ENCODE peak calls at places on chromosomes 3 and 15, in seven cellular contexts. One of them, this sample, is unnamed.

GRCh38 chr3:184335291-184335660 is 2.1 kb upstream of the FAM131A start:
- DNase-seq in astrocyte: no peak
- DNase-seq in GM23248: peak; percentile 42
- DNase-seq in neuronal stem cell: no peak
- DNase-seq in fibroblast of lung: no peak
- DNase-seq in IMR-90: no peak
- DNase-seq in neural progenitor cell: no peak
- DNase-seq in this sample: no peak

GRCh38 chr15:25060472-25060803 is 105.7 kb downstream of the SNRPN start:
- DNase-seq in astrocyte: no peak
- DNase-seq in GM23248: no peak
- DNase-seq in neuronal stem cell: no peak
- DNase-seq in fibroblast of lung: no peak
- DNase-seq in IMR-90: no peak
- DNase-seq in neural progenitor cell: no peak
- DNase-seq in this sample: peak; percentile 0

GRCh38 chr15:68399096-68400065 is 32.6 kb downstream of the ITGA11 start:
- DNase-seq in astrocyte: peak; percentile 42
- DNase-seq in GM23248: no peak
- DNase-seq in neuronal stem cell: no peak
- DNase-seq in fibroblast of lung: no peak
- DNase-seq in IMR-90: no peak
- DNase-seq in neural progenitor cell: no peak
- DNase-seq in this sample: no peak

GRCh38 chr3:172522871-172523818 is at the start of gene TNFSF10:
- DNase-seq in astrocyte: peak; percentile 21
- DNase-seq in GM23248: peak; percentile 47
- DNase-seq in neuronal stem cell: no peak
- DNase-seq in fibroblast of lung: no peak
- DNase-seq in IMR-90: peak; percentile 22
- DNase-seq in neural progenitor cell: peak; percentile 12
- DNase-seq in this sample: peak; percentile 86

GRCh38 chr3:31093608-31093990 is 199.1 kb upstream of the GADL1 start:
- DNase-seq in astrocyte: no peak
- DNase-seq in GM23248: peak; percentile 20
- DNase-seq in neuronal stem cell: no peak
- DNase-seq in fibroblast of lung: no peak
- DNase-seq in IMR-90: no peak
- DNase-seq in neural progenitor cell: no peak
- DNase-seq in this sample: no peak

GRCh38 chr3:55661141-55661540 is 174.0 kb upstream of the WNT5A start:
- DNase-seq in astrocyte: no peak
- DNase-seq in GM23248: no peak
- DNase-seq in neuronal stem cell: no peak
- DNase-seq in fibroblast of lung: no peak
- DNase-seq in IMR-90: no peak
- DNase-seq in neural progenitor cell: no peak
- DNase-seq in this sample: no peak

GRCh38 chr3:68935778-68936177 is 3.4 kb upstream of the TAFA4 start:
- DNase-seq in astrocyte: no peak
- DNase-seq in GM23248: no peak
- DNase-seq in neuronal stem cell: no peak
- DNase-seq in fibroblast of lung: no peak
- DNase-seq in IMR-90: no peak
- DNase-seq in neural progenitor cell: no peak
- DNase-seq in this sample: no peak

GRCh38 chr15:100849021-100849831 is 30.4 kb upstream of the ALDH1A3 start:
- DNase-seq in astrocyte: peak; percentile 46
- DNase-seq in GM23248: peak; percentile 79
- DNase-seq in neuronal stem cell: no peak
- DNase-seq in fibroblast of lung: peak; percentile 35
- DNase-seq in IMR-90: peak; percentile 41
- DNase-seq in neural progenitor cell: no peak
- DNase-seq in this sample: no peak

GRCh38 chr3:191329654-191330308 is 545 bp downstream of the UTS2B start:
- DNase-seq in astrocyte: peak; percentile 63
- DNase-seq in GM23248: peak; percentile 74
- DNase-seq in neuronal stem cell: peak; percentile 47
- DNase-seq in fibroblast of lung: peak; percentile 74
- DNase-seq in IMR-90: peak; percentile 71
- DNase-seq in neural progenitor cell: peak; percentile 61
- DNase-seq in this sample: no peak

GRCh38 chr3:156148946-156149348 is 28.6 kb downstream of the KCNAB1 start:
- DNase-seq in astrocyte: peak; percentile 66
- DNase-seq in GM23248: no peak
- DNase-seq in neuronal stem cell: no peak
- DNase-seq in fibroblast of lung: peak; percentile 21
- DNase-seq in IMR-90: peak; percentile 19
- DNase-seq in neural progenitor cell: no peak
- DNase-seq in this sample: no peak

GRCh38 chr3:145678401-145678800 is 482.6 kb downstream of the PLOD2 start:
- DNase-seq in astrocyte: no peak
- DNase-seq in GM23248: peak; percentile 23
- DNase-seq in neuronal stem cell: no peak
- DNase-seq in fibroblast of lung: peak; percentile 58
- DNase-seq in IMR-90: no peak
- DNase-seq in neural progenitor cell: no peak
- DNase-seq in this sample: no peak

DNA sequence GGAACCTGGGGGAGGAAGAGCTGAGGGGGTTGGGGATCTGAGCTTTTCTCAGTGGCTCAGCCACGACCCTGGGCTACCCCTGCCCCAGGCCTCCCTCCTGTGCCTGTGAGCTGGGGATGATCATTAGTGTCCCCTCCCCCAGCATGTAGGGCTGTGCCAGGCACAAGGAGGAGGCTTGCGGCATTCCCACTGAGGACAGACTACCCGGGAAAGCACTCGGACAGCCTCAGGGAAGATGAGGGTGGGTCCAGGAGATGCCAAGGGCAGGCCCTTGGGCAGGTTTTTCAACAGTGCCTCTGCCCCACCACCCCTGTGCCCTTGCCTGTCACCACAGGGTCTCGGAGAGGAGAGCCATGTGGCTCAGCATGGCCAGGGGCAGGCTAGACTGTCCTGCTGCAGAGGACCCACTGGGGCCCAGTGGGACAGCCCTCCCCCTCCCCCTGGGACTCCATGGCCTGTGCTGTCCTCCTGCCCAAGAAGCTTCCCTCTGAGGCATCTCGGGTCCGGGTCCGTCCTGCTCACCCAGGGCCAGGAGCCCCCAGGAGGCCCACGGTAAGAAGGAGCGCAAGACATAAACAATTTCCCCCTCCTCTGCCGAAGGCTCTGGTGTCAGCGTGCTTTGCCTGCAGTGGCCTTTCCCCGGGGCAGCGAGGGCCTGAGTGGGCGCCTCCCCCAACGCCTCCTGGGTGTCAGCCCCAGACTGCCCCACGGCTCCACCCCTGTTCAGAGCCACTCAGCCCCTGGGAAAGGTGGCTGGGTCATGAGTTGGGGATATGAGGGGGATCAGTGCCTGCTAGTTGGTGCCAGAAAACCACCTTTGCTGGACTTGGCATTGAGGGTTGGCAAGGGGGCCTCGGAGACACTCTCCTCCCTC is 192.5 kb downstream of the GOLGA6L6 start:
- DNase-seq in astrocyte: no peak
- DNase-seq in GM23248: no peak
- DNase-seq in neuronal stem cell: no peak
- DNase-seq in fibroblast of lung: no peak
- DNase-seq in IMR-90: no peak
- DNase-seq in neural progenitor cell: no peak
- DNase-seq in this sample: no peak
- H3K9me3 ChIP-seq in astrocyte: peaks cover 72% of the 10 kb centered on the region
- H3K9me3 ChIP-seq in GM23248: no peaks in the 10 kb centered on the region
- H3K9me3 ChIP-seq in neuronal stem cell: peaks cover 41% of the 10 kb centered on the region
- H3K9me3 ChIP-seq in fibroblast of lung: peaks cover 25% of the 10 kb centered on the region
- H3K9me3 ChIP-seq in IMR-90: peaks cover 86% of the 10 kb centered on the region
- H3K9me3 ChIP-seq in neural progenitor cell: peaks cover 79% of the 10 kb centered on the region
- H3K9me3 ChIP-seq in this sample: no peaks in the 10 kb centered on the region

GRCh38 chr15:64907991-64908390 is 3.7 kb upstream of the ANKDD1A start:
- DNase-seq in astrocyte: no peak
- DNase-seq in GM23248: no peak
- DNase-seq in neuronal stem cell: no peak
- DNase-seq in fibroblast of lung: no peak
- DNase-seq in IMR-90: no peak
- DNase-seq in neural progenitor cell: no peak
- DNase-seq in this sample: no peak

GRCh38 chr15:64912926-64913325 is 1.2 kb downstream of the ANKDD1A start:
- DNase-seq in astrocyte: no peak
- DNase-seq in GM23248: no peak
- DNase-seq in neuronal stem cell: no peak
- DNase-seq in fibroblast of lung: no peak
- DNase-seq in IMR-90: no peak
- DNase-seq in neural progenitor cell: no peak
- DNase-seq in this sample: no peak

GRCh38 chr15:64912379-64912778 is 677 bp downstream of the ANKDD1A start:
- DNase-seq in astrocyte: no peak
- DNase-seq in GM23248: no peak
- DNase-seq in neuronal stem cell: no peak
- DNase-seq in fibroblast of lung: no peak
- DNase-seq in IMR-90: no peak
- DNase-seq in neural progenitor cell: peak; percentile 17
- DNase-seq in this sample: no peak

GRCh38 chr15:64909546-64909945 is 2.2 kb upstream of the ANKDD1A start:
- DNase-seq in astrocyte: no peak
- DNase-seq in GM23248: no peak
- DNase-seq in neuronal stem cell: no peak
- DNase-seq in fibroblast of lung: no peak
- DNase-seq in IMR-90: no peak
- DNase-seq in neural progenitor cell: no peak
- DNase-seq in this sample: no peak

DNA sequence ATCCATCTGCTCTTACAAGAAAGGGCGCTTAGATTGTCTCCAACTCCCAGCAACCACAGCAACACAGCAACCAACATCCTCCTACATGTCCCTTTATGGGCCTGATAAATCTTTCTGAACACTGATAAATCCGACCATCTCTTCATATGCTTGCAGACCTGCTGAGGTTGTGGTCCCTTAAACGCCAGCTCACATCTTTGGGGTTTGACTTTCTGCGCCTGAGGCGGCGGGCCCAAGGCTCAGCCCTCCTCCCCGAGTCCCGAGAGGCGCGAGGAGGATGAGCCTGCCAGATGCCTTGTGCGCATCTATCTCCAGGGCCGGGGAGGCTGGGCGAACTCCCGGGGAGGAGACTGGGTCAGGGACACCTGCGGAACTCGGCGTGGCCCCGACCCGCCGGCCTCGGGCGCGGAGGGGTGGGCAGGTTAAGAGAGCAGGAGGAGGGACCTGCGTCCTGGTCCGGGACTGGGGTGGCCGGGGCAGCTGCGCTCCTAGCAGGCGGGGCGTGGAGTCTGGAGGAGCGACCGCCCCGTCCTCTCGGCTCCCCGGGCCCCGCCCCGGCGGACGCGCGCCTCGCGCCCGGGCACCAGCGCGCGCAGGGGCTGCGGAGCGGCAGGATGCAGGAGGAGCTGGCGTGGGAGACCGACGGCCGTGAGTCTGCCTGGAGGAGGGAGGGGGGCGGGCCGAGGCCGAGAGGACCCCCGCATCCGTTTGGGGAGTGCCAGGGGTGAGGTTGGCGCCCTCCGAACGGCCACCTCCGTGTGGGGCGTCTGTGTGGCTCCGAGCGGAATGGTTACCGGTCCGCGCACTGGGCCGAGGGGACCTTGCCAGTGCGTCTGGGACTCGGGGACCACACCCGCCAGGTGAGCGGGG is at the start of gene ANKDD1A:
- DNase-seq in astrocyte: no peak
- DNase-seq in GM23248: peak; percentile 75
- DNase-seq in neuronal stem cell: peak; percentile 64
- DNase-seq in fibroblast of lung: peak; percentile 28
- DNase-seq in IMR-90: peak; percentile 27
- DNase-seq in neural progenitor cell: peak; percentile 91
- DNase-seq in this sample: peak; percentile 73
- H3K9ac ChIP-seq in astrocyte: peak within 1 kb of the TSS; percentile 56
- H3K9ac ChIP-seq in GM23248: peak within 1 kb of the TSS; percentile 36
- H3K9ac ChIP-seq in neuronal stem cell: peak within 1 kb of the TSS; percentile 89
- H3K9ac ChIP-seq in fibroblast of lung: no peak within 1 kb of the TSS
- H3K9ac ChIP-seq in IMR-90: peak within 1 kb of the TSS; percentile 61
- H3K9ac ChIP-seq in neural progenitor cell: no peak within 1 kb of the TSS
- H3K9ac ChIP-seq in this sample: peak within 1 kb of the TSS; percentile 54

GRCh38 chr3:170267793-170268192 is 45.6 kb downstream of the PRKCI start:
- DNase-seq in astrocyte: no peak
- DNase-seq in GM23248: no peak
- DNase-seq in neuronal stem cell: no peak
- DNase-seq in fibroblast of lung: no peak
- DNase-seq in IMR-90: no peak
- DNase-seq in neural progenitor cell: no peak
- DNase-seq in this sample: no peak

GRCh38 chr3:170275832-170276231 is 53.6 kb downstream of the PRKCI start:
- DNase-seq in astrocyte: no peak
- DNase-seq in GM23248: no peak
- DNase-seq in neuronal stem cell: no peak
- DNase-seq in fibroblast of lung: no peak
- DNase-seq in IMR-90: no peak
- DNase-seq in neural progenitor cell: no peak
- DNase-seq in this sample: no peak

GRCh38 chr3:170274641-170275040 is 52.4 kb downstream of the PRKCI start:
- DNase-seq in astrocyte: peak; percentile 2
- DNase-seq in GM23248: no peak
- DNase-seq in neuronal stem cell: no peak
- DNase-seq in fibroblast of lung: no peak
- DNase-seq in IMR-90: peak; percentile 66
- DNase-seq in neural progenitor cell: no peak
- DNase-seq in this sample: no peak

GRCh38 chr3:170270282-170270891 is 48.2 kb downstream of the PRKCI start:
- DNase-seq in astrocyte: no peak
- DNase-seq in GM23248: no peak
- DNase-seq in neuronal stem cell: no peak
- DNase-seq in fibroblast of lung: no peak
- DNase-seq in IMR-90: no peak
- DNase-seq in neural progenitor cell: no peak
- DNase-seq in this sample: no peak
- H3K4me3 ChIP-seq in astrocyte: no peak overlapping the region
- H3K4me3 ChIP-seq in GM23248: no peak overlapping the region
- H3K4me3 ChIP-seq in neuronal stem cell: no peak overlapping the region
- H3K4me3 ChIP-seq in fibroblast of lung: no peak overlapping the region
- H3K4me3 ChIP-seq in IMR-90: no peak overlapping the region
- H3K4me3 ChIP-seq in neural progenitor cell: no peak overlapping the region
- H3K4me3 ChIP-seq in this sample: no peak overlapping the region

GRCh38 chr15:87902772-87903388 is 353.7 kb downstream of the NTRK3 start:
- DNase-seq in astrocyte: no peak
- DNase-seq in GM23248: peak; percentile 2
- DNase-seq in neuronal stem cell: no peak
- DNase-seq in fibroblast of lung: no peak
- DNase-seq in IMR-90: no peak
- DNase-seq in neural progenitor cell: no peak
- DNase-seq in this sample: no peak
- H3K9me3 ChIP-seq in astrocyte: no peaks in the 10 kb centered on the region
- H3K9me3 ChIP-seq in GM23248: no peaks in the 10 kb centered on the region
- H3K9me3 ChIP-seq in neuronal stem cell: no peaks in the 10 kb centered on the region
- H3K9me3 ChIP-seq in fibroblast of lung: no peaks in the 10 kb centered on the region
- H3K9me3 ChIP-seq in IMR-90: no peaks in the 10 kb centered on the region
- H3K9me3 ChIP-seq in neural progenitor cell: no peaks in the 10 kb centered on the region
- H3K9me3 ChIP-seq in this sample: no peaks in the 10 kb centered on the region